ENCODE peak calls at places on chromosome 12, in six cellular contexts. K, L, R, N, Y and T are unnamed samples.
A peak's percentile ranks its signal among the peaks of the same experiment; 100 is the strongest.

GRCh38 chr12:71708658-71709057 is 22.8 kb downstream of the TMEM19 start:
- DNase-seq in L (no peak), Y (no peak), R (no peak), N (no peak), K (no peak), T (no peak)

GRCh38 chr12:180445-180844 is 33.5 kb downstream of the SLC6A12 start:
- DNase-seq in K (no peak), R (peak; percentile 34), L (no peak), N (peak; percentile 96), Y (no peak), T (no peak)

GRCh38 chr12:7933255-7933726 is 2.7 kb downstream of the SLC2A3 start:
- DNase-seq in K (peak; percentile 58), N (peak; percentile 92), Y (peak; percentile 67), L (peak; percentile 93), R (peak; percentile 61), T (no peak)

GRCh38 chr12:16685107-16685506 is 79.1 kb upstream of the LMO3 start:
- DNase-seq in K (no peak), L (no peak), N (no peak), R (no peak), Y (no peak), T (no peak)

GRCh38 chr12:22333751-22334695 is 484 bp downstream of the ST8SIA1 start:
- DNase-seq in Y (no peak), K (no peak), L (no peak), N (no peak), R (peak; percentile 37), T (peak; percentile 52)

GRCh38 chr12:96120359-96121100 is 73.6 kb upstream of the ELK3 start:
- DNase-seq in L (no peak), R (no peak), K (no peak), Y (no peak), N (no peak), T (no peak)

GRCh38 chr12:6207254-6207942 is 7.2 kb downstream of the CD9 start:
- DNase-seq in N (no peak), K (no peak), Y (no peak), L (no peak), R (no peak), T (no peak)

GRCh38 chr12:112170376-112170775 is 45.0 kb downstream of the TRAFD1 start:
- DNase-seq in N (no peak), Y (no peak), K (no peak), L (no peak), R (no peak), T (peak; percentile 24)

GRCh38 chr12:90010089-90010488 is 301.5 kb upstream of the ATP2B1 start:
- DNase-seq in N (no peak), K (no peak), Y (no peak), L (peak; percentile 37), R (no peak), T (no peak)

GRCh38 chr12:102528111-102528510 is 47.7 kb upstream of the IGF1 start:
- DNase-seq in R (no peak), K (no peak), N (no peak), Y (no peak), L (no peak), T (no peak)

GRCh38 chr12:116406529-116406928 is 129.0 kb upstream of the MED13L start:
- DNase-seq in K (peak; percentile 45), R (peak; percentile 82), L (no peak), N (peak; percentile 95), Y (peak; percentile 96), T (peak; percentile 76)

GRCh38 chr12:4579305-4580097 is 17.5 kb downstream of the DYRK4 start:
- DNase-seq in L (peak; percentile 26), Y (no peak), K (no peak), R (peak; percentile 23), N (peak; percentile 60), T (no peak)

GRCh38 chr12:68348419-68348818 is 16.3 kb upstream of the MDM1 start:
- DNase-seq in R (no peak), L (no peak), N (no peak), Y (no peak), K (no peak), T (no peak)

GRCh38 chr12:120652671-120653435 is 12.4 kb downstream of the CABP1 start:
- DNase-seq in Y (no peak), L (no peak), N (no peak), K (no peak), R (no peak), T (no peak)

GRCh38 chr12:19643635-19644034 is 204.3 kb downstream of the AEBP2 start:
- DNase-seq in K (no peak), Y (no peak), R (peak; percentile 36), L (peak; percentile 83), N (peak; percentile 53), T (no peak)

GRCh38 chr12:6044082-6044481 is 80.4 kb downstream of the VWF start:
- DNase-seq in L (no peak), Y (no peak), K (no peak), R (no peak), N (no peak), T (no peak)

GRCh38 chr12:7431993-7432685 is 11.8 kb downstream of the CD163L1 start:
- DNase-seq in Y (no peak), L (peak; percentile 5), N (no peak), R (no peak), K (no peak), T (no peak)

GRCh38 chr12:133038310-133038709 is 1.0 kb downstream of the ZNF84 start:
- DNase-seq in K (no peak), L (peak; percentile 6), N (no peak), Y (no peak), R (no peak), T (no peak)

DNA sequence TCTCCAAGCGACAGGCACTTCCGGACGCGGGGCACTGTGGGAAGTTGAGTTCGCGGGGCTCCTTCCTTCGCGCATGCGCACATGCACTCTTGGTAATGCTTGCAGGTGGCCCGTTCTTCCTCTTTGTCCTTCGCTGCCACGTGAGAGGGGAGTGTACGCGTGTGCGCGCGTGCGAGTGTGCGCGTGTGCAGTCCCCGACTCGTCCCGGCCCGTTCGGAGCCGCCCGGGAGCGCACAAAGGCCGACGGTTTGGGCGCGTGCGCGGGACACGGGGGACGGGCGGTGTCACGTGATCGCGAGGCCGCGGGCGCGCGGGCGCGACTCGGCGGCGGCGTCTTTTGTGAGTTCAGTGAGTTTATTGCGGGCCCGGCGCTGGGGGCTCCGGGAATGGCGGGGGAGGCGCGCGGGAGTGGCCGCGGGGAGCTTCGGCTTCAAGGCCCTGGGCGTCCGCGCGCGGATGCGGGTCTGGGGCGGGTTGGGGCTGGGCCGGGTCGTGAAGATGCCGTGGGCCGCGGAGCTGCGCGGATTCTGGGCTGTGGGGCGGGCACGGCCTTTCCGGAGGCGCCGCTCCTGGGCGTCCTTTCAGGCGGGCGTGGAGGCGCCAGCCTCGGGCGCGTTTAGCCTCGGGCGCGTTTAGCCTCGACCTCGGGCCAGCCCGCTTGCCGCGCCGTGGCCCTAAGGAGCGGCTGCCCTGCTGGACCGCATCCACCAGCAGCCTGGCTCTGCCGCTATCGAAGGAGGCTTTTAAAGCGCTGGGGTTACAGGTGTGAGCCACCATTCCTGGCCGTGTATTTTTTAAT is at the start of gene ZNF84:
- DNase-seq in Y (peak; percentile 99), L (peak; percentile 99), N (peak; percentile 98), K (peak; percentile 96), R (peak; percentile 97), T (peak; percentile 94)
- TF ChIP-seq POLR2A in Y (peak; percentile 70), L (peak; percentile 83), N (peak; percentile 27), K (peak; percentile 70), R (peak; percentile 52), T (peak; percentile 12)

GRCh38 chr12:128819293-128820144 is 4.2 kb downstream of the SLC15A4 start:
- DNase-seq in N (no peak), Y (peak; percentile 39), R (no peak), L (no peak), K (no peak), T (no peak)

GRCh38 chr12:128817115-128818015 is 6.4 kb downstream of the SLC15A4 start:
- DNase-seq in Y (peak; percentile 80), K (peak; percentile 54), R (peak; percentile 84), N (no peak), L (no peak), T (no peak)

GRCh38 chr12:128816643-128816920 is 7.2 kb downstream of the SLC15A4 start:
- DNase-seq in K (no peak), Y (peak; percentile 39), L (no peak), N (no peak), R (no peak), T (no peak)

GRCh38 chr12:128820253-128820652 is 3.5 kb downstream of the SLC15A4 start:
- DNase-seq in Y (peak; percentile 14), N (no peak), K (no peak), R (no peak), L (no peak), T (no peak)

GRCh38 chr12:128818065-128819022 is 5.4 kb downstream of the SLC15A4 start:
- DNase-seq in L (no peak), N (no peak), K (no peak), R (no peak), Y (peak; percentile 37), T (no peak)
- H3K36me3 ChIP-seq in L (peaks cover 12% of the 10 kb centered on the region), N (peaks cover 9% of the 10 kb centered on the region), K (peaks cover 1% of the 10 kb centered on the region), R (no peaks in the 10 kb centered on the region), Y (peaks cover 8% of the 10 kb centered on the region), T (no peaks in the 10 kb centered on the region)

GRCh38 chr12:53380104-53380796 is at the start of gene SP1:
- DNase-seq in R (peak; percentile 92), N (peak; percentile 98), Y (peak; percentile 96), L (peak; percentile 88), K (peak; percentile 91), T (peak; percentile 90)
- TF ChIP-seq POLR2A in R (peak; percentile 36), N (no peak), Y (peak; percentile 62), L (peak; percentile 50), K (peak; percentile 32), T (peak; percentile 28)

GRCh38 chr12:48940181-48940580 is 14.9 kb upstream of the FKBP11 start:
- DNase-seq in N (no peak), R (no peak), Y (no peak), L (no peak), K (no peak), T (no peak)

GRCh38 chr12:48938805-48939204 is 13.5 kb upstream of the FKBP11 start:
- DNase-seq in N (no peak), L (no peak), R (no peak), K (no peak), Y (no peak), T (no peak)

GRCh38 chr12:48946943-48947342 is 10.3 kb downstream of the ARF3 start:
- DNase-seq in K (no peak), Y (no peak), N (no peak), L (no peak), R (no peak), T (no peak)

GRCh38 chr12:48946206-48946605 is 11.1 kb downstream of the ARF3 start:
- DNase-seq in R (no peak), N (no peak), Y (no peak), K (no peak), L (no peak), T (no peak)

DNA sequence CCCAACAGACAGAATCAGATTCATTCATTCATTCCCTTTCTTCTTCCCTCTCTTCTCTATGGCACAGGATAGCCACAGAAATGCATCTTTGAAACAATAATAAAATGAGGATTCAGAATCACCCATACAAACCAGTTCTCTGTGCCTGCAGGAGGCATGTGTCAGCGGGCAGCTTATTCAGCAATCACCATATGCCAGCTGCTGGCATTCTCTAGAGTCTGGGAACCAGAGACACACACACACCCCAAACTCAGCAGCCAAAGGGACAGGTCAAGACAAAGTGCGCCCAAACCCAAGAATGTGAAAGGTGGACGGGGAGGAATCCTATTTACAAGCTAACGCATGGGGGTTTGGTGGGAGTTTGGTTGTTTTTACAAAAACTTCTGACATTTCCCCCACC is 14.1 kb downstream of the ARF3 start:
- DNase-seq in Y (no peak), R (no peak), K (no peak), L (no peak), N (no peak), T (no peak)
- H3K36me3 ChIP-seq in Y (peaks cover 24% of the 10 kb centered on the region), R (no peaks in the 10 kb centered on the region), K (no peaks in the 10 kb centered on the region), L (peaks cover 28% of the 10 kb centered on the region), N (peaks cover 36% of the 10 kb centered on the region), T (no peaks in the 10 kb centered on the region)